ENCODE peak calls at places on chromosomes 7 and 10, in four cellular contexts. One of them, this sample, is unnamed. For H3K36me3, the result is how much of the 10 kb centered on the place peaks cover.

GRCh38 chr10:29804025-29804852 is 169.5 kb upstream of the SVIL start:
- DNase-seq in prostate gland: peak
- DNase-seq in Panc1: peak
- DNase-seq in adipocyte: peak
- DNase-seq in this sample: peak

GRCh38 chr10:102775201-102775972 is 31.6 kb downstream of the WBP1L start:
- DNase-seq in prostate gland: peak
- DNase-seq in Panc1: no peak
- DNase-seq in adipocyte: no peak
- DNase-seq in this sample: peak

GRCh38 chr7:28062197-28062988 is 118.2 kb downstream of the JAZF1 start:
- DNase-seq in prostate gland: peak
- DNase-seq in Panc1: peak
- DNase-seq in adipocyte: peak
- DNase-seq in this sample: peak

GRCh38 chr7:25216837-25217236 is 11.4 kb downstream of the NPVF start:
- DNase-seq in prostate gland: no peak
- DNase-seq in Panc1: peak
- DNase-seq in adipocyte: peak
- DNase-seq in this sample: no peak

GRCh38 chr10:85651507-85651902 is 715.1 kb downstream of the GRID1 start:
- DNase-seq in prostate gland: no peak
- DNase-seq in Panc1: no peak
- DNase-seq in adipocyte: no peak
- DNase-seq in this sample: no peak

GRCh38 chr10:4541292-4541691 is 284.7 kb upstream of the AKR1E2 start:
- DNase-seq in prostate gland: peak
- DNase-seq in Panc1: peak
- DNase-seq in adipocyte: peak
- DNase-seq in this sample: peak

GRCh38 chr10:12957081-12957480 is 44.4 kb downstream of the CCDC3 start:
- DNase-seq in prostate gland: no peak
- DNase-seq in Panc1: no peak
- DNase-seq in adipocyte: no peak
- DNase-seq in this sample: no peak

GRCh38 chr10:68096913-68097509 is 12.3 kb upstream of the MYPN start:
- DNase-seq in prostate gland: no peak
- DNase-seq in Panc1: peak
- DNase-seq in adipocyte: peak
- DNase-seq in this sample: peak

GRCh38 chr7:80896856-80897598 is 21.8 kb downstream of the SEMA3C start:
- DNase-seq in prostate gland: no peak
- DNase-seq in Panc1: no peak
- DNase-seq in adipocyte: no peak
- DNase-seq in this sample: no peak

GRCh38 chr7:66921918-66922486 is 977 bp downstream of the TMEM248 start:
- DNase-seq in prostate gland: no peak
- DNase-seq in Panc1: no peak
- DNase-seq in adipocyte: no peak
- DNase-seq in this sample: no peak

GRCh38 chr10:73650537-73651331 is 5.1 kb downstream of the SYNPO2L start:
- DNase-seq in prostate gland: no peak
- DNase-seq in Panc1: no peak
- DNase-seq in adipocyte: peak
- DNase-seq in this sample: no peak

GRCh38 chr7:121313793-121314676 is 14.8 kb upstream of the WNT16 start:
- DNase-seq in prostate gland: no peak
- DNase-seq in Panc1: no peak
- DNase-seq in adipocyte: peak
- DNase-seq in this sample: no peak

GRCh38 chr7:96920064-96920463 is 85.3 kb upstream of the DLX6 start:
- DNase-seq in prostate gland: no peak
- DNase-seq in Panc1: no peak
- DNase-seq in adipocyte: no peak
- DNase-seq in this sample: no peak

GRCh38 chr10:32985781-32986350 is 27.8 kb upstream of the ITGB1 start:
- DNase-seq in prostate gland: no peak
- DNase-seq in Panc1: no peak
- DNase-seq in adipocyte: peak
- DNase-seq in this sample: no peak

GRCh38 chr7:601573-602340 is 82.1 kb upstream of the PDGFA start:
- DNase-seq in prostate gland: no peak
- DNase-seq in Panc1: no peak
- DNase-seq in adipocyte: peak
- DNase-seq in this sample: no peak

GRCh38 chr7:37694208-37695080 is 10.9 kb downstream of the GPR141 start:
- DNase-seq in prostate gland: no peak
- DNase-seq in Panc1: no peak
- DNase-seq in adipocyte: no peak
- DNase-seq in this sample: no peak

GRCh38 chr10:84511709-84512108 is 183.3 kb downstream of the CCSER2 start:
- DNase-seq in prostate gland: no peak
- DNase-seq in Panc1: no peak
- DNase-seq in adipocyte: no peak
- DNase-seq in this sample: no peak

GRCh38 chr7:155983176-155983815 is 171.0 kb upstream of the SHH start:
- DNase-seq in prostate gland: no peak
- DNase-seq in Panc1: no peak
- DNase-seq in adipocyte: no peak
- DNase-seq in this sample: no peak

GRCh38 chr7:150948791-150949251 is 29.3 kb downstream of the KCNH2 start:
- DNase-seq in prostate gland: no peak
- DNase-seq in Panc1: no peak
- DNase-seq in adipocyte: no peak
- DNase-seq in this sample: no peak

GRCh38 chr7:18570890-18571478 is 75.4 kb downstream of the HDAC9 start:
- DNase-seq in prostate gland: peak
- DNase-seq in Panc1: no peak
- DNase-seq in adipocyte: peak
- DNase-seq in this sample: no peak

GRCh38 chr7:136168021-136168420 is 190.9 kb upstream of the MTPN start:
- DNase-seq in prostate gland: no peak
- DNase-seq in Panc1: no peak
- DNase-seq in adipocyte: no peak
- DNase-seq in this sample: no peak

GRCh38 chr7:117157121-117157870 is 165.6 kb downstream of the WNT2 start:
- DNase-seq in prostate gland: no peak
- DNase-seq in Panc1: no peak
- DNase-seq in adipocyte: peak
- DNase-seq in this sample: peak

GRCh38 chr7:12257582-12257981 is 46.5 kb downstream of the TMEM106B start:
- DNase-seq in prostate gland: no peak
- DNase-seq in Panc1: no peak
- DNase-seq in adipocyte: peak
- DNase-seq in this sample: no peak

GRCh38 chr10:53314856-53315255 is 542.3 kb upstream of the MBL2 start:
- DNase-seq in prostate gland: no peak
- DNase-seq in Panc1: peak
- DNase-seq in adipocyte: peak
- DNase-seq in this sample: no peak

GRCh38 chr10:71218046-71218832 is 5.9 kb downstream of the UNC5B start:
- DNase-seq in prostate gland: no peak
- DNase-seq in Panc1: no peak
- DNase-seq in adipocyte: peak
- DNase-seq in this sample: no peak

GRCh38 chr7:140025814-140026433 is 36.8 kb downstream of the PARP12 start:
- DNase-seq in prostate gland: no peak
- DNase-seq in Panc1: no peak
- DNase-seq in adipocyte: no peak
- DNase-seq in this sample: no peak

GRCh38 chr7:140028311-140028710 is 34.4 kb downstream of the PARP12 start:
- DNase-seq in prostate gland: no peak
- DNase-seq in Panc1: no peak
- DNase-seq in adipocyte: no peak
- DNase-seq in this sample: no peak

GRCh38 chr7:140026935-140027334 is 35.8 kb downstream of the PARP12 start:
- DNase-seq in prostate gland: no peak
- DNase-seq in Panc1: no peak
- DNase-seq in adipocyte: no peak
- DNase-seq in this sample: no peak

GRCh38 chr7:140029072-140029471 is 33.7 kb downstream of the PARP12 start:
- DNase-seq in prostate gland: no peak
- DNase-seq in Panc1: no peak
- DNase-seq in adipocyte: no peak
- DNase-seq in this sample: no peak

DNA sequence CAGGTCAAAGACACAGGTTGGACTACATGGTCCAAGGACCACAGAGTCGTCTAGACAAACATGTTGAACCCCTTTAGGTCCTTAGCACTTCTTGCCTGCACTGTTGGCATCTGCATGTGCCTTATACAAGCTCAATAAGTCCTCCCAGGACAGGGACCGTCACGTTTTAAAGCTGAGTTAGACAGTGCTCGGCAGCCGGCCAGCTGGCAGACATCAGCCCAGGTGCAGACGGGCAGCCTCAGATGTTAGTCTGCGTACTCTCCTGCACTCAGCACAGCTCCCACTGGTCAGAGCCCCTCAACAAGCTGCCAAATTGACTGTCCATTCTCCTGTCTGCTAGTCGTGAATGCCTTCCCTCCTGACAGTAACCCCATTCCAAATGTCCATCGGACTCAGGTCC is 34.9 kb downstream of the PARP12 start:
- DNase-seq in prostate gland: peak
- DNase-seq in Panc1: no peak
- DNase-seq in adipocyte: no peak
- DNase-seq in this sample: no peak
- H3K36me3 ChIP-seq in prostate gland: under half
- H3K36me3 ChIP-seq in Panc1: under half
- H3K36me3 ChIP-seq in adipocyte: under half
- H3K36me3 ChIP-seq in this sample: under half

GRCh38 chr7:144937199-144937598 is 101.3 kb upstream of the TPK1 start:
- DNase-seq in prostate gland: no peak
- DNase-seq in Panc1: no peak
- DNase-seq in adipocyte: no peak
- DNase-seq in this sample: no peak
- H3K4me3 ChIP-seq in prostate gland: no peak
- H3K4me3 ChIP-seq in Panc1: no peak
- H3K4me3 ChIP-seq in adipocyte: no peak
- H3K4me3 ChIP-seq in this sample: no peak

GRCh38 chr7:143299840-143300239 is 11.7 kb downstream of the CASP2 start:
- DNase-seq in prostate gland: no peak
- DNase-seq in Panc1: no peak
- DNase-seq in adipocyte: peak
- DNase-seq in this sample: peak
- H3K36me3 ChIP-seq in prostate gland: under half
- H3K36me3 ChIP-seq in Panc1: half or more
- H3K36me3 ChIP-seq in adipocyte: half or more
- H3K36me3 ChIP-seq in this sample: under half

GRCh38 chr7:16915405-16915804 is 33.6 kb upstream of the AGR3 start:
- DNase-seq in prostate gland: no peak
- DNase-seq in Panc1: no peak
- DNase-seq in adipocyte: peak
- DNase-seq in this sample: no peak

GRCh38 chr7:16916111-16916639 is 34.4 kb upstream of the AGR3 start:
- DNase-seq in prostate gland: no peak
- DNase-seq in Panc1: no peak
- DNase-seq in adipocyte: peak
- DNase-seq in this sample: no peak

GRCh38 chr7:16918288-16918895 is 36.6 kb upstream of the AGR3 start:
- DNase-seq in prostate gland: peak
- DNase-seq in Panc1: peak
- DNase-seq in adipocyte: peak
- DNase-seq in this sample: peak

GRCh38 chr7:16914771-16915170 is 33.0 kb upstream of the AGR3 start:
- DNase-seq in prostate gland: no peak
- DNase-seq in Panc1: no peak
- DNase-seq in adipocyte: no peak
- DNase-seq in this sample: no peak

DNA sequence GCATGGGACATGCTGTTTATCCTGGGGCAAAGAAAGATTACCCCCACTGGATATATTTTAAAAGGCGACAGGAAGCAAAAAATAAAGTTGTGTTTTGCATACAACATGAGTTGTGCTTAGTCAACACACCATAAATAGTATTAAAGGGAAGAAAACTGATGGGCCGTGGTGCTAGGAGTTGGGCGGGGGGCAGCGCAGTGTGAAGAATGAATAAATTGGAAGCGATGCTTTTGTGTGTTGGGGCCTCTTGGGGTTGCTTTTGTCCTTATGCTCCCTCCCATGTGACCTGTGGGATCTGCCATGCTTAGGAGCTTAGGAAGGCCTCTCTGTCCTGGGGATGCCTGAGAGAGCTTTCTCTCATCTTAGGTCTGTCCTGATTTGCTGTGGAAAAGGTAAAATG is 35.0 kb upstream of the AGR3 start:
- DNase-seq in prostate gland: no peak
- DNase-seq in Panc1: no peak
- DNase-seq in adipocyte: no peak
- DNase-seq in this sample: no peak
- H3K4me3 ChIP-seq in prostate gland: no peak
- H3K4me3 ChIP-seq in Panc1: no peak
- H3K4me3 ChIP-seq in adipocyte: no peak
- H3K4me3 ChIP-seq in this sample: no peak

DNA sequence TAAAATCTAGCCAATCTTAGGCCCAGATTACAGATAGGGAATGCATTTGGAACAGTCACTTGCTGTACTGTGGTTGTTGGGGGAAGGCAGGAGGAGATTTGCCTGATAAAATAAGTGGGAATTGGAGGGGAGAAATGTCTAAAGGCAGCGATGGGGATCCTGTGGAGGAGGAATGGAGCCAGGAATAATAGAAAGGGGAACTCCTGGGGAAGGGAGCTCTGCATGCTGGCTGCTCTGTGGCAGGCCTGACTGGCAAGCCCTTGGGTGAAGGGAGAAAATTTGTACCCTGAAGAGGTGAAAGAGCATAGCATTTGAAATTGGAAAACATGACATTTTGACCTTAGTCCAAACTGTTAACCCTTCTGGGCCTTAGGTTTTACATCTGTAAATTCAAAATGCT is 13.7 kb downstream of the MMP21 start:
- DNase-seq in prostate gland: no peak
- DNase-seq in Panc1: no peak
- DNase-seq in adipocyte: no peak
- DNase-seq in this sample: no peak
- H3K36me3 ChIP-seq in prostate gland: under half
- H3K36me3 ChIP-seq in Panc1: under half
- H3K36me3 ChIP-seq in adipocyte: half or more
- H3K36me3 ChIP-seq in this sample: under half